ENCODE peak calls at places on chromosomes 5 and 9, in four cellular contexts. R, S, G and M are unnamed samples.

GRCh38 chr5:151319334-151319733 is 15.8 kb upstream of the SLC36A3 start:
- DNase-seq in S (no peak), R (peak; percentile 13), G (no peak), M (no peak)

GRCh38 chr5:116510525-116510924 is 64.1 kb downstream of the SEMA6A start:
- DNase-seq in R (peak; percentile 20), S (no peak), G (no peak), M (no peak)

GRCh38 chr5:140631831-140632365 is 1.1 kb downstream of the CD14 start:
- DNase-seq in S (no peak), G (no peak), R (peak; percentile 19), M (no peak)

GRCh38 chr5:79512692-79513518 is 1.0 kb downstream of the HOMER1 start:
- DNase-seq in S (peak; percentile 16), R (peak; percentile 19), G (no peak), M (no peak)

GRCh38 chr9:93096131-93096802 is at the start of gene CARD19:
- DNase-seq in G (no peak), S (peak; percentile 50), R (peak; percentile 43), M (no peak)

GRCh38 chr9:113636165-113636564 is 172.6 kb downstream of the RGS3 start:
- DNase-seq in G (no peak), S (no peak), R (no peak), M (no peak)

GRCh38 chr5:66230551-66230950 is 86.5 kb downstream of the SREK1 start:
- DNase-seq in R (no peak), S (no peak), G (no peak), M (no peak)

GRCh38 chr5:141649056-141649688 is 2.0 kb downstream of the FCHSD1 start:
- DNase-seq in G (no peak), S (no peak), R (no peak), M (no peak)

GRCh38 chr5:138504799-138505198 is 38.2 kb downstream of the ETF1 start:
- DNase-seq in R (no peak), G (no peak), S (no peak), M (no peak)

GRCh38 chr5:113682497-113683136 is 169.1 kb downstream of the YTHDC2 start:
- DNase-seq in S (no peak), R (no peak), G (no peak), M (no peak)

GRCh38 chr5:3393122-3393963 is 202.3 kb upstream of the IRX1 start:
- DNase-seq in S (no peak), G (no peak), R (no peak), M (no peak)

GRCh38 chr5:24110019-24110615 is 534.7 kb downstream of the CDH10 start:
- DNase-seq in S (no peak), R (no peak), G (peak; percentile 4), M (no peak)

GRCh38 chr9:96420468-96421219 is 2.5 kb upstream of the ZNF367 start:
- DNase-seq in G (peak; percentile 98), S (no peak), R (no peak), M (peak; percentile 87)

GRCh38 chr5:3000631-3001030 is 249.2 kb upstream of the IRX2 start:
- DNase-seq in R (no peak), G (no peak), S (no peak), M (no peak)

GRCh38 chr5:30650311-30650710 is 543.2 kb upstream of the CDH6 start:
- DNase-seq in S (no peak), R (no peak), G (no peak), M (no peak)

GRCh38 chr5:135135530-135136201 is 101.6 kb upstream of the PITX1 start:
- DNase-seq in S (peak; percentile 63), G (no peak), R (no peak), M (no peak)

GRCh38 chr5:132510076-132510475 is 19.5 kb upstream of the IRF1 start:
- DNase-seq in G (no peak), S (no peak), R (no peak), M (peak; percentile 87)

GRCh38 chr9:114051706-114052105 is 26.4 kb downstream of the AMBP start:
- DNase-seq in S (no peak), G (no peak), R (no peak), M (no peak)

DNA sequence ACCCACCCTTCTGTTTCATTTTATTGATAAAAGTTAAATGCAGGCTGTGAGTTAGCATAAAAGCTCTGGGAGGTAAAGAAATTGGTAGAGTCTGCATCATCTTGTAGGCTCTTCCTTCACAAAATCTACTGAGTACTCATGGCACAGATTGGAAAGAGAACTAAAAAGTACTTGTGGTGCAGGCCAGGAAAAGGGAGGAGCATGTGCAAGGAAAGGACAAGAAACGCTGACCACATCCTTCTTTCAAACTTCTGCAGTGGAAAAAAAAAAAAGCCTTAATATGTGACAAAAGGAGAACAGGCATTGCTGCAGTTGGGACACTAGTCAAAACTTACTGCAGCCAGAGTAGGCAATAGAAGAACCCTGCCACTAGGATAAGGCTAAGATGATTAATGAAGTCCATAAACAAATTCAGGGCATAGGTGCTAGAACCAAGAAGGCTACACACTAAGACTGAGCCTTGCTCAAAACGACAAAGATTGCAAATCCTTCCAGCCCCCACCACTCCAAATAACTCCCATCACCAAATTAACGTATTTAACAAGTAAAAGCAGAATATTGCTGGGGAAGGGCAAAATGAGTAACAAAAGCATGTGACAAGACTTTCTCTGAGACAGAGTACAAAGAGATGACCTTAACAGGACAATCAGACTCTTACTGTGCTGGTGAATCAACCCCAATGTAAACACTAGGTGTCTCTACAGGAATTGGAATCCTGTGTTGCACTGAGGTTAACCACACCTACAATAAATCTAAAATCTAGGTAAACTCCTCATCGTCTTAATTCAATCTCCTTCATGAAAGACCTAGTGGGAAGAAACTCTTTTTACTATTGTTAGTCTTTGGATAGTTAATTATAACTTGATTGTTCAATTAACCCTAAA is 1024.8 kb downstream of the TLE1 start:
- DNase-seq in S (no peak), G (no peak), R (no peak), M (no peak)
- TF ChIP-seq CTCF in S (no peak), G (no peak), R (peak; percentile 23), M (no peak)

GRCh38 chr5:11385901-11386293 is 518.3 kb downstream of the CTNND2 start:
- DNase-seq in G (no peak), S (no peak), R (no peak), M (no peak)
- TF ChIP-seq CTCF in G (no peak), S (no peak), R (no peak), M (no peak)

GRCh38 chr5:62212648-62213047 is 93.4 kb upstream of the KIF2A start:
- DNase-seq in G (no peak), S (no peak), R (no peak), M (no peak)
- TF ChIP-seq CTCF in G (no peak), S (no peak), R (no peak), M (no peak)

DNA sequence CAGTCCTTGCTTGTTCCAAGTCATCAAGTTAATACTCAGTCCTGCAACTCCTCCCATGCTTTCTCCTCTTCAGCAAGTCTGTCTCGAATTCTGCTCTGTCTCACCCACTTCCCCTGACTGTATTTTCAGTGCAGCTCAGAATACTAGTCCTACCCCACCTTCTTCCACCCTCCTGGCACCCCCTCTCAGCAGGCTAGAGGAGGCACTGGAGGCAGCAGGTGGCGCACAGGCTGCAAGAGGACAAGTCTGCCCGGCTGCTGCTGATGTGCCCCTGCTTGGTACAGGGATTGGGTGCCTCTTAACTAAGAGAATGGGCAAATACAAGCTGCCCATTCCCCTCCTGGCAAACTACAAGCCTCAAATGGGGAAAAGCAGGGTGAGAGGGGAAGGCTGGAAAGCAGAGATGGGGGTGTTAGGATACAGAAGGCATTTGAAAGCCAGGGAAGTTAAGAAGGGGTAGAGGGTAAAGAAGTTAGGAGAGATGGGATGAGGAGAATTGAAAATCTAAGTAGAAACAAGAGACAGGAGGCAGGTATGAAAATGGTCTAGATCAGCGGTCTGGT is 5.0 kb downstream of the TLN1 start:
- DNase-seq in R (no peak), S (no peak), G (peak; percentile 42), M (no peak)
- TF ChIP-seq CTCF in R (no peak), S (no peak), G (peak; percentile 39), M (peak; percentile 7)

GRCh38 chr5:91182763-91183162 is 200.4 kb downstream of the ARRDC3 start:
- DNase-seq in G (no peak), R (no peak), S (no peak), M (no peak)
- TF ChIP-seq CTCF in G (no peak), R (peak; percentile 9), S (peak; percentile 36), M (peak; percentile 7)

DNA sequence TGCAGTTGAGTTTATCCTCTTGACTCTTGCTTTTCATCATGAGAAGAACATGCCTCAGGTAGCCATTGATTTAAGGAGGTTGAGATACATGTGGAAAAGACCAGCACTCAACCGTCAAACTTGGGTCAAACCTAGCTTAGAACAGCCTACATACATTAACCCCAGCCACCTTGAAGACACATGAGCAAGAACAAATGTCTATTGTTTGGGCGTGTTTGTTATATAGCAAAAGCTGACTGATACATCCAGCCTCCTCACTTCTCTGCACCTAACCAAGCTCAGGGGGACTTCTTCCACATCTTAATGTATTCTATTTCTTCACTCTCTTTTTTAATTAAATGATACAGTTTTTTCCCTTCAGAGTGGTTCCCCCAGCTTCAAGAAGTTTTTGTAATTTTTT is 28.7 kb downstream of the DRD1 start:
- DNase-seq in S (no peak), R (no peak), G (no peak), M (no peak)
- TF ChIP-seq CTCF in S (no peak), R (no peak), G (no peak), M (no peak)

GRCh38 chr9:97853844-97854695 is 1.0 kb downstream of the FOXE1 start:
- DNase-seq in S (no peak), R (peak; percentile 87), G (no peak), M (no peak)
- TF ChIP-seq CTCF in S (no peak), R (peak; percentile 83), G (peak; percentile 24), M (no peak)